ENCODE peak calls at places on chromosomes 12 and 14, in five cellular contexts. One of them, this sample, is unnamed.

GRCh38 chr12:105281694-105282049 is 45.7 kb upstream of the APPL2 start:
- DNase-seq in sigmoid colon: no peak
- DNase-seq in heart right ventricle: no peak
- DNase-seq in hepatocyte: peak; percentile 31
- DNase-seq in cardiac muscle cell: no peak
- DNase-seq in this sample: no peak

GRCh38 chr14:77023001-77023996 is 5.2 kb downstream of the IRF2BPL start:
- DNase-seq in sigmoid colon: peak; percentile 76
- DNase-seq in heart right ventricle: no peak
- DNase-seq in hepatocyte: peak; percentile 85
- DNase-seq in cardiac muscle cell: peak; percentile 59
- DNase-seq in this sample: no peak

GRCh38 chr12:119225454-119225853 is 46.7 kb downstream of the HSPB8 start:
- DNase-seq in sigmoid colon: no peak
- DNase-seq in heart right ventricle: no peak
- DNase-seq in hepatocyte: no peak
- DNase-seq in cardiac muscle cell: peak; percentile 18
- DNase-seq in this sample: no peak

GRCh38 chr12:7146228-7146627 is 16.1 kb downstream of the CLSTN3 start:
- DNase-seq in sigmoid colon: no peak
- DNase-seq in heart right ventricle: no peak
- DNase-seq in hepatocyte: no peak
- DNase-seq in cardiac muscle cell: no peak
- DNase-seq in this sample: no peak

GRCh38 chr12:109797905-109798669 is 35.1 kb downstream of the TRPV4 start:
- DNase-seq in sigmoid colon: no peak
- DNase-seq in heart right ventricle: no peak
- DNase-seq in hepatocyte: no peak
- DNase-seq in cardiac muscle cell: peak; percentile 12
- DNase-seq in this sample: peak; percentile 42

GRCh38 chr12:105992849-105993740 is 145.7 kb downstream of the NUAK1 start:
- DNase-seq in sigmoid colon: peak; percentile 72
- DNase-seq in heart right ventricle: no peak
- DNase-seq in hepatocyte: no peak
- DNase-seq in cardiac muscle cell: no peak
- DNase-seq in this sample: no peak

GRCh38 chr12:64175254-64175945 is 46.7 kb downstream of the KICS2 start:
- DNase-seq in sigmoid colon: no peak
- DNase-seq in heart right ventricle: no peak
- DNase-seq in hepatocyte: no peak
- DNase-seq in cardiac muscle cell: no peak
- DNase-seq in this sample: peak; percentile 68

GRCh38 chr12:23197266-23197665 is 572.3 kb downstream of the ETNK1 start:
- DNase-seq in sigmoid colon: no peak
- DNase-seq in heart right ventricle: no peak
- DNase-seq in hepatocyte: no peak
- DNase-seq in cardiac muscle cell: no peak
- DNase-seq in this sample: no peak

GRCh38 chr14:32697704-32698103 is 241.0 kb upstream of the NPAS3 start:
- DNase-seq in sigmoid colon: no peak
- DNase-seq in heart right ventricle: no peak
- DNase-seq in hepatocyte: no peak
- DNase-seq in cardiac muscle cell: no peak
- DNase-seq in this sample: no peak

GRCh38 chr12:53276511-53276910 is 8.4 kb downstream of the ESPL1 start:
- DNase-seq in sigmoid colon: no peak
- DNase-seq in heart right ventricle: no peak
- DNase-seq in hepatocyte: no peak
- DNase-seq in cardiac muscle cell: no peak
- DNase-seq in this sample: no peak

GRCh38 chr12:53277981-53278380 is 9.9 kb downstream of the ESPL1 start:
- DNase-seq in sigmoid colon: no peak
- DNase-seq in heart right ventricle: no peak
- DNase-seq in hepatocyte: no peak
- DNase-seq in cardiac muscle cell: no peak
- DNase-seq in this sample: no peak

GRCh38 chr12:53279283-53279869 is 11.3 kb downstream of the ESPL1 start:
- DNase-seq in sigmoid colon: no peak
- DNase-seq in heart right ventricle: no peak
- DNase-seq in hepatocyte: no peak
- DNase-seq in cardiac muscle cell: no peak
- DNase-seq in this sample: no peak

GRCh38 chr12:53274445-53274844 is 6.3 kb downstream of the ESPL1 start:
- DNase-seq in sigmoid colon: no peak
- DNase-seq in heart right ventricle: no peak
- DNase-seq in hepatocyte: peak; percentile 32
- DNase-seq in cardiac muscle cell: no peak
- DNase-seq in this sample: peak; percentile 50

DNA sequence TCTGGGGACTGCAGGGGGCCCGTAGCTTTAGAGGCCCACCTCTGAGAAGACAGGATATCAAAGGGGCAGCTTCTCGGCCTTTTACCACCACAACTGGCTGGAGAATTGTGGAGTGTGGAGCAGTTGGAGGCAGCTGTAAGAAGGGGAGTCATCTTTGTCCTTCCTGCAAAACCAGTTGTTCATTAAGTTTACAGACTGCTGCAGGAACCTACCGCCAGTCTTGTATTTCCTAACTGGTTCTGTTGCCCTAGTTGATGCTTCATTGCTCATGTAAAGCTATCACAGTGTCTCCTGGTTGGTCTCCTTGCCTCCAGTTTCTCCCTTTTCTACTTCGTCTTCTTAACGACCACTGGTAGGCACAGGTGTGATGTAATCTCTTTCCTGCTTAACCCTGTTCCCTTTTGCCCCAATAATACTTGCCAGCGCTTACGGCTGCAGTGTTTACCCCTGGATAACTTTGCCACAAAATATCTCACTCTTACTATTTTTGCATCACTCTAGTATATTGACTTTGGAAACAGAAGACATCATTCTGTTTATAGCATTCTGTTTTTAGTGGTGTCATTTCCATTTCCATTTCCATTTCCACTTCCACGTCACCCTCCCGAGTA is 11.9 kb downstream of the ESPL1 start:
- DNase-seq in sigmoid colon: no peak
- DNase-seq in heart right ventricle: no peak
- DNase-seq in hepatocyte: no peak
- DNase-seq in cardiac muscle cell: no peak
- DNase-seq in this sample: no peak
- H3K4me3 ChIP-seq in sigmoid colon: no peak overlapping the region
- H3K4me3 ChIP-seq in heart right ventricle: no peak overlapping the region
- H3K4me3 ChIP-seq in hepatocyte: no peak overlapping the region
- H3K4me3 ChIP-seq in cardiac muscle cell: no peak overlapping the region
- H3K4me3 ChIP-seq in this sample: no peak overlapping the region

GRCh38 chr12:53777936-53778644 is 26.3 kb upstream of the CISTR start:
- DNase-seq in sigmoid colon: no peak
- DNase-seq in heart right ventricle: no peak
- DNase-seq in hepatocyte: no peak
- DNase-seq in cardiac muscle cell: no peak
- DNase-seq in this sample: no peak

GRCh38 chr12:53776872-53777271 is 25.1 kb upstream of the CISTR start:
- DNase-seq in sigmoid colon: no peak
- DNase-seq in heart right ventricle: no peak
- DNase-seq in hepatocyte: no peak
- DNase-seq in cardiac muscle cell: no peak
- DNase-seq in this sample: no peak

GRCh38 chr12:53780323-53780722 is 28.5 kb upstream of the CISTR start:
- DNase-seq in sigmoid colon: no peak
- DNase-seq in heart right ventricle: no peak
- DNase-seq in hepatocyte: no peak
- DNase-seq in cardiac muscle cell: no peak
- DNase-seq in this sample: no peak

GRCh38 chr12:53777412-53777811 is 25.6 kb upstream of the CISTR start:
- DNase-seq in sigmoid colon: no peak
- DNase-seq in heart right ventricle: no peak
- DNase-seq in hepatocyte: no peak
- DNase-seq in cardiac muscle cell: no peak
- DNase-seq in this sample: no peak

DNA sequence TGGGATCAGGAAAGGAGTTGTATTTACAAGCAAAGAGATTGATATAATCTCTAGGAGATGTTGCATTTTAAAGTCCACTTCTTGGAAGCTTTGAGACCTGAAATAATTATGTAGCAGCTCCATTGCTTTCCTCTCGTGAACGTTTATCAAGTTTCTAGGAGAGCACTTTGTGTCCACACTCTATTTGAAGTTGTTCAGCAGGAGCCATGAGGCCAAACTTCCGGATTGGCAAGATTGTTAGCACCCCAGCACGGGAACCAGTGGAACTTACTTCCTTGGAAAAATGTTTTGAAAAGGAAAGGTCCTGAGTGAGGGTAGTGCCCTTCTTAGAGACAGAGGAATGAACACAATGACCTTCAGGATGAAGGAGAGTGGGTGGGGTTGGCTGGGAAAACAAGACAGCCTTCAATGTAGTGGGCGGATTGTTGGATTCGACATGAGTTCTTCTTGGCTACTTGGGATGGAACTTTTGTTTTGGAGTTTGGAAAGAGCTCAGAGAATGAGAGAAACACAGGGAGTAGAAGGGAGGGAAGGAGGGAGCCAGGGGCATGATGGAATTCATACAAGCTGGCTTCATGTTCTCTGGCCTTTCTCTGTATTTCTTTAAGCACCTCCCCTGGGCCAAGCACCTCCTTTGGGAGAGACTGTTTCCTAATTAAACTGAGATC is 23.8 kb upstream of the CISTR start:
- DNase-seq in sigmoid colon: peak; percentile 82
- DNase-seq in heart right ventricle: peak; percentile 39
- DNase-seq in hepatocyte: no peak
- DNase-seq in cardiac muscle cell: no peak
- DNase-seq in this sample: no peak
- H3K27ac ChIP-seq in sigmoid colon: no peak overlapping the region
- H3K27ac ChIP-seq in heart right ventricle: peak overlapping the region; percentile 40
- H3K27ac ChIP-seq in hepatocyte: no peak overlapping the region
- H3K27ac ChIP-seq in cardiac muscle cell: no peak overlapping the region
- H3K27ac ChIP-seq in this sample: no peak overlapping the region

GRCh38 chr14:50343424-50343823 is 31.3 kb downstream of the DMAC2L start:
- DNase-seq in sigmoid colon: no peak
- DNase-seq in heart right ventricle: no peak
- DNase-seq in hepatocyte: no peak
- DNase-seq in cardiac muscle cell: no peak
- DNase-seq in this sample: no peak

GRCh38 chr14:50344116-50344775 is 32.1 kb downstream of the DMAC2L start:
- DNase-seq in sigmoid colon: no peak
- DNase-seq in heart right ventricle: no peak
- DNase-seq in hepatocyte: no peak
- DNase-seq in cardiac muscle cell: no peak
- DNase-seq in this sample: no peak

GRCh38 chr14:50340045-50340444 is 27.9 kb downstream of the DMAC2L start:
- DNase-seq in sigmoid colon: no peak
- DNase-seq in heart right ventricle: no peak
- DNase-seq in hepatocyte: no peak
- DNase-seq in cardiac muscle cell: no peak
- DNase-seq in this sample: no peak

GRCh38 chr14:50340945-50341344 is 28.8 kb downstream of the DMAC2L start:
- DNase-seq in sigmoid colon: no peak
- DNase-seq in heart right ventricle: no peak
- DNase-seq in hepatocyte: no peak
- DNase-seq in cardiac muscle cell: no peak
- DNase-seq in this sample: no peak

DNA sequence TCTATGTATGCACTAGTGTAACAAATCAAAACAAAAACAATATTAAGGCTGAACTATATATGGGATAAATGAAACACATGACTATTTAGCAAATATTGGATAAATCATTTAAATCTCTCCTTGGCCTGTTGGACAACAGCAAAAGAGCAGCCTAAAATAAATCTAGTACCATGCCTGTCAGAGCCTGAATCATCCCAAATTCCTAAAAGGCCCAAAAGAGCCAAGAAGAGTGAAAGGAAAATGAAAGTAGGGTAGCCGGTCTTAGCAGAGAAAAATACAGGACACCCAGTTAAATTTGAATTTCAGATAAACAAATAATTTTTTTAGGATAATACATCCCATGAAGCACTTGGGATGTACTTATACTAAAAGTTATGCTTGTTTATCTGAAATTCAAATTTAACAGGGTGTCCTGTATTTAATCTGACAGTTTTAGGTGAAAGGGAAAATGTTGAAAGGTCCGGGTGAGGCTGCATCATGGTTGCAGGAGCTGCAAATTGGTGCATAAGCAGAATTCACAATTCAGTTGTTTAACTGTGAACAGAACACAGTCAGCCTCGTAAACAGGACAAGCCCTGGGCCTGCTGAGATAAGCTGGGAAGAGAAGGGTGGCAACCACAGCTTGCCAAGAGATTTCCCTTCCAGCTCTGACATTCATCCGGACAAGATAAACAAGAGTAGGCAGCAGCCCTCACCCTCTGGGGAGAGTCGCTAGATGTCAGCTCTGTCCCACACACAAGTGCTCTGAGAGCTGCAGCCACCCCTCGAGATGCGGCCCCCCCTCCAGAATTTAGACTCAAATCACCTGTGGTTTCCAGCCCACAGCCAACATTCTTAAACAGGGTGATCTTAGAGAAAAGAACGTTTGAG is 30.3 kb downstream of the DMAC2L start:
- DNase-seq in sigmoid colon: peak; percentile 88
- DNase-seq in heart right ventricle: peak; percentile 60
- DNase-seq in hepatocyte: peak; percentile 64
- DNase-seq in cardiac muscle cell: peak; percentile 43
- DNase-seq in this sample: no peak
- H3K4me3 ChIP-seq in sigmoid colon: peak overlapping the region; percentile 38
- H3K4me3 ChIP-seq in heart right ventricle: peak overlapping the region; percentile 8
- H3K4me3 ChIP-seq in hepatocyte: no peak overlapping the region
- H3K4me3 ChIP-seq in cardiac muscle cell: no peak overlapping the region
- H3K4me3 ChIP-seq in this sample: no peak overlapping the region

DNA sequence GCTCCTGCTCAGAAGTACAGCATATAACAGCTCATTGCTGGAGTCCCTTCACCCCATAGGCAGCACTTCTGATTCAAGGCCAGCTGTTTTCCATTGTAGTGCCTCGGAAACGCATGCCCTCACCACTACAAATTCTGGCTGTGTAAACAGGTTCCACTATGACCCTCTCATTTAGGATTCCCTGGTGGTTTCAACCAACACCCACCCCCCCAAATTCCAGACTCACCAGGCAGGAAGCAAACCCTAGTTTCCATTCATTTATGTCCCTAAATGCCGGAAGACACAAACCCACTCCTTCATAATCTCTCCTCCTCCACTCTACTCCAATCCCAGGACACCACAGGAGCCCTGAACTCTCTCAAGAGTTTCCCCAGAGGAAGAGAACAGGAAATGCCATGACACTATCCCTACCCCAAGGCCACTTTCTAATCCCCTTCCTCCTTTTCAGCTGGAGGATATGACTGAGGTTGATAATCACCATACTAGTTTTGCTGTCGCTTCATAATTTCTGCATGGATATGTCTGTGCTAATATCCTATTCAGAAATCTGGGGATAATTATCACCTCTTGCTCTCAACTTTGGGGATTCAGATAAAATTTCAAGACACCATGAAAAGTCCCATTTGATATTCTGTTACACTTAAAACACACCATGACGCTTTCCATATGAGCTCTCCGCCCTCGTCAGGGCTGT is 75.8 kb upstream of the TMPO start:
- DNase-seq in sigmoid colon: no peak
- DNase-seq in heart right ventricle: peak; percentile 11
- DNase-seq in hepatocyte: no peak
- DNase-seq in cardiac muscle cell: no peak
- DNase-seq in this sample: peak; percentile 53
- H3K27ac ChIP-seq in sigmoid colon: no peak overlapping the region
- H3K27ac ChIP-seq in heart right ventricle: peak overlapping the region; percentile 72
- H3K27ac ChIP-seq in hepatocyte: peak overlapping the region; percentile 44
- H3K27ac ChIP-seq in cardiac muscle cell: no peak overlapping the region
- H3K27ac ChIP-seq in this sample: peak overlapping the region; percentile 33